ENCODE peak calls at places on chromosomes 7 and 10, in five cellular contexts. R is ovary, M is fibroblast of pulmonary artery, I is Panc1, A is colonic mucosa. Q is an unnamed sample.

GRCh38 chr7:129906700-129907099 is 46.1 kb downstream of the UBE2H start:
- DNase-seq in I (no peak), M (peak; percentile 63), R (no peak), A (peak; percentile 34), Q (peak; percentile 64)

GRCh38 chr7:118183254-118183585 is 744 bp upstream of the LSM8 start:
- DNase-seq in I (no peak), R (no peak), A (no peak), M (peak; percentile 20), Q (peak; percentile 8)

GRCh38 chr10:70886921-70887665 is 1.3 kb downstream of the PCBD1 start:
- DNase-seq in R (no peak), A (no peak), I (no peak), M (no peak), Q (no peak)

GRCh38 chr7:92835851-92836488 is 403 bp downstream of the CDK6 start:
- DNase-seq in A (peak; percentile 56), M (peak; percentile 40), I (no peak), R (no peak), Q (peak; percentile 35)

GRCh38 chr7:18762189-18762588 is 266.6 kb downstream of the HDAC9 start:
- DNase-seq in A (no peak), M (peak; percentile 87), I (no peak), R (no peak), Q (peak; percentile 10)

GRCh38 chr10:13074562-13075451 is 25.2 kb upstream of the OPTN start:
- DNase-seq in I (no peak), A (peak; percentile 71), M (peak; percentile 66), R (peak; percentile 77), Q (peak; percentile 64)

GRCh38 chr7:36015733-36016132 is 137.3 kb upstream of the EEPD1 start:
- DNase-seq in I (no peak), M (peak; percentile 34), R (no peak), A (no peak), Q (peak; percentile 33)

GRCh38 chr10:62589689-62590088 is 214.8 kb upstream of the ADO start:
- DNase-seq in I (no peak), M (peak; percentile 44), R (no peak), A (no peak), Q (peak; percentile 25)

GRCh38 chr7:21969822-21970221 is 24.1 kb upstream of the CDCA7L start:
- DNase-seq in M (no peak), I (no peak), A (no peak), R (no peak), Q (no peak)
- H3K4me3 ChIP-seq in M (no peak overlapping the region), I (no peak overlapping the region), A (no peak overlapping the region), R (no peak overlapping the region), Q (no peak overlapping the region)

DNA sequence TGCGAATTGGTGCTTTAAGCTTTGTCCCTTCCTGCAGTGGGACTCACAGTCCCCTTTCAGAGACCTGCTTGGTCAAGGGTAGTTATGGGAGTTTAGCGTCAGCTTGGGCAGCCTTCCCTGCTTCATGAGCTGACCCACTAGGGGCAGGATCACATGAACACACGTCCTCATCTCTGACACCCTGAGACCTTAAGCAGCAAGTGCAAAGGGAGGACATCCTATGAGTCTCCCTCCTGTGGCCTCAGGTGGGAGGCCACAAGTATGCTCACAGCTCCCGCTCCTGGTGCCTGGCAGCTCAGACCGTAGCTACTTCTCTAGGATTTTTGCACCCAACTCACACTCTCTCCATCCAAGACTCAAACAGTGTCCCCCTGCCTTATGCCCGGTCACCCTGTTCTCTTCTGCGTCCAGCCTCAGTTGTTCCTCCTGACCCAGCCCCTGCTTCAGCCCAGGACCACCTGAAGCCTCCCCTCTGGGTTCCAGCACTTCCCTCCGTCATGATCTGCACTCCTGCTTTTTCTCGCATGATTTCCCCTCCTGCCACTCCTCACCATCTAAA is 136.6 kb upstream of the FAM20C start:
- DNase-seq in A (no peak), M (no peak), I (no peak), R (no peak), Q (no peak)
- TF ChIP-seq CTCF in A (no peak), M (no peak), I (no peak), R (no peak), Q (no peak)

DNA sequence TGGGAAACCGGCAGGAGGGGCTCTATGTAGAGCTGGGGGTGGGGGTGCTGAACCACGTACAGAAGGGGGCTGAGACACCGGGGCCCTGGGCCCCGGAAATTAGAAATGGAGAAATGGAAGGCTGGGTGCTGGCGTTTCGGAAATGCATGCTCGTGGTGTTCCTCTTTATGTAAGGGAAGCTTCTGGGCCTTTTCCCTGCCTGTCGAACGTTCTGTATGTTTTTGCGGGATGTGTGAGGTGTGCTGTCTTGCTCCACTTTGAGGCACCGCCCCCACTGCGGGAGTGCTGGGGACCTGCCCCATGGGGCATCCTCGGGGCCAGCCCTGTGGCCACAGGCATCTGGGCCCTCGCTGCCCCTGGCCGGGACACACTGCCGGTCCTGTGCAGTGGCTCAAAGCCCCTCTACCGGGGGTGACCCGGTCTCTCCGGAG is 1.7 kb upstream of the VENTX start:
- DNase-seq in R (no peak), M (no peak), I (no peak), A (no peak), Q (no peak)
- H3K4me3 ChIP-seq in R (no peak overlapping the region), M (no peak overlapping the region), I (no peak overlapping the region), A (no peak overlapping the region), Q (no peak overlapping the region)

DNA sequence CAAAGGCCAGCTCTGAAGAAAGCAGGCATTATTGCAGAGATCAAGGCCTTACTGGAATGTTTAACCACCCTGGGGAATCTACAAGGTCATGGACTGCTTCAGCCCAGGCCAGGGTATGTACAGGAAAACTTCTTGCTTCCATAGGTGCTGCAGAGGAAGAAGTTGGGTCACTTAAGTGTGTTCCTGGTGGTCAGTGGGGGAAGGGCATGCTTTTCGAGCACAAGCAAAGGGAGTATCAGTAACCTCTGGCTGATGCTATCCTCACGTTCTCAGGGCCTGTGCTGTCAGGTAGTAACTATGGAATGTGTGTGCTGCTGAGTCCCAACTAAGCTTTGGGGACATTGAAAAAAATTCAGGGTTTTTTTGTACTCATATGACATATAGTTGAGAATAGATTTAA is 234.0 kb upstream of the SP4 start:
- DNase-seq in R (no peak), A (no peak), I (no peak), M (no peak), Q (no peak)
- TF ChIP-seq CTCF in R (no peak), A (no peak), I (no peak), M (no peak), Q (no peak)

DNA sequence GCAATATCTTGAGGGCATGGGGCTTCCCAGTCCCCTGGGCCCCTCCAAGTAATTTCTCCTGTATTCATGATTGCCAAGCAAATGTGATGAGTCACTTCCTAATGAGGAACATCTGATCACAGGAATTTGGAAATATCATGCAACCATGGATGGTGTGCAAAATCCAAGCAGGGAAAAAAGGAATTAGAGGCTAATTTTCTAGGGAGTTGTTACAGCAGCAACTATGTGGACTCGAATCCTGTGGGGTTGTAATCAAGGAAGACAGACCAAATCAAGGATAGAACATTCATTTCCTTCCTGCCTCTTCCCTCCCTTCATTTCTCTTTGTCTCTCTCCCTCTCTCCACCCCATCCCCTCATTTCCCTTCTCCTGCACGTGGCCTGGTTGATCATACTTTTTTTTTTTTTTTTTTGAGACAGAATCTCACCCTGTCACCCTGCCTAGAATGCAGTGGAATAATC is 23.9 kb upstream of the AGFG2 start:
- DNase-seq in A (no peak), M (peak; percentile 83), R (no peak), I (no peak), Q (peak; percentile 76)
- H3K4me3 ChIP-seq in A (no peak overlapping the region), M (no peak overlapping the region), R (no peak overlapping the region), I (no peak overlapping the region), Q (no peak overlapping the region)

GRCh38 chr7:138865843-138866242 is 67.8 kb upstream of the ATP6V0A4 start:
- DNase-seq in M (peak; percentile 16), A (no peak), I (no peak), R (no peak), Q (no peak)
- TF ChIP-seq CTCF in M (peak; percentile 39), A (no peak), I (no peak), R (no peak), Q (peak; percentile 32)

DNA sequence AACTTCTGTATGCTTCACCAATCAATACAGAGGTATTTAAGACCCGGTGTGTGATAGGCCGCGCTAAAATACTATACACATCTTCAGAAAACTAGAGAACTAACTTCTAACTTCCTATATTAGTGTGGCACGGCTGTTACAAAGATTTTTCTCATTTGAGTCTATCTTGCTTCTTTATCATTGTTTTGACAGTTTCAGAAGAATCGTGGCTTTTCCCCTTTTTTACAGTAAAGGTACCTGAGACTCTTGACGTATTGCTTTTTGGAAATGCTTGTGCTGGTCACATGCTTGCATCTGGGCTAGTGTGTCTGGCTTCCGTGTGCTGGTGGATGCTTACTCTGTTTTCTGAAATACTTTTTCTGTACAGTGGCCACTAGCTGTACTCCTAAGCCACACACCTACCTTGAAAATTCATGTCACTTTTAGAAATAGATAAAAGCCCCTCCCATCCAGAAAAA is 12.7 kb downstream of the IKZF1 start:
- DNase-seq in I (no peak), A (no peak), M (no peak), R (no peak), Q (no peak)
- H3K4me3 ChIP-seq in I (no peak overlapping the region), A (no peak overlapping the region), M (no peak overlapping the region), R (no peak overlapping the region), Q (no peak overlapping the region)

Q was measured in fibroblast of villous mesenchyme.